ENCODE peak calls at places on chromosome 2, in ten cellular contexts. One of them, this sample, is unnamed.

GRCh38 chr2:40279001-40279400 is 172.9 kb downstream of the SLC8A1 start:
- DNase-seq in progenitor cell of endocrine pancreas: no peak
- DNase-seq in fibroblast of mammary gland: peak; percentile 51
- DNase-seq in neuronal stem cell: no peak
- DNase-seq in memory B cell: no peak
- DNase-seq in NCI-H1105: no peak
- DNase-seq in GOT3: no peak
- DNase-seq in NCI-H2081: no peak
- DNase-seq in T47D: no peak
- DNase-seq in left colon: no peak
- DNase-seq in this sample: no peak

GRCh38 chr2:239465017-239466001 is 64.5 kb upstream of the HDAC4 start:
- DNase-seq in progenitor cell of endocrine pancreas: no peak
- DNase-seq in fibroblast of mammary gland: no peak
- DNase-seq in neuronal stem cell: no peak
- DNase-seq in memory B cell: no peak
- DNase-seq in NCI-H1105: peak; percentile 4
- DNase-seq in GOT3: peak; percentile 40
- DNase-seq in NCI-H2081: no peak
- DNase-seq in T47D: no peak
- DNase-seq in left colon: peak; percentile 66
- DNase-seq in this sample: peak; percentile 53

GRCh38 chr2:241183221-241183620 is 5.3 kb upstream of the ANO7 start:
- DNase-seq in progenitor cell of endocrine pancreas: no peak
- DNase-seq in fibroblast of mammary gland: no peak
- DNase-seq in neuronal stem cell: no peak
- DNase-seq in memory B cell: no peak
- DNase-seq in NCI-H1105: no peak
- DNase-seq in GOT3: no peak
- DNase-seq in NCI-H2081: no peak
- DNase-seq in T47D: no peak
- DNase-seq in left colon: no peak
- DNase-seq in this sample: no peak

GRCh38 chr2:68121873-68122679 is 35.6 kb upstream of the PNO1 start:
- DNase-seq in progenitor cell of endocrine pancreas: peak; percentile 82
- DNase-seq in fibroblast of mammary gland: peak; percentile 83
- DNase-seq in neuronal stem cell: peak; percentile 89
- DNase-seq in memory B cell: peak; percentile 72
- DNase-seq in NCI-H1105: peak; percentile 60
- DNase-seq in GOT3: peak; percentile 34
- DNase-seq in NCI-H2081: peak; percentile 78
- DNase-seq in T47D: peak; percentile 39
- DNase-seq in left colon: peak; percentile 94
- DNase-seq in this sample: peak; percentile 93

GRCh38 chr2:107597507-107597906 is 229.2 kb upstream of the RGPD4 start:
- DNase-seq in progenitor cell of endocrine pancreas: no peak
- DNase-seq in fibroblast of mammary gland: no peak
- DNase-seq in neuronal stem cell: no peak
- DNase-seq in memory B cell: no peak
- DNase-seq in NCI-H1105: no peak
- DNase-seq in GOT3: no peak
- DNase-seq in NCI-H2081: no peak
- DNase-seq in T47D: no peak
- DNase-seq in left colon: no peak
- DNase-seq in this sample: no peak

GRCh38 chr2:215447056-215447455 is 11.2 kb upstream of the FN1 start:
- DNase-seq in progenitor cell of endocrine pancreas: no peak
- DNase-seq in fibroblast of mammary gland: no peak
- DNase-seq in neuronal stem cell: no peak
- DNase-seq in memory B cell: no peak
- DNase-seq in NCI-H1105: no peak
- DNase-seq in GOT3: no peak
- DNase-seq in NCI-H2081: no peak
- DNase-seq in T47D: no peak
- DNase-seq in left colon: no peak
- DNase-seq in this sample: no peak

GRCh38 chr2:8534729-8535397 is 147.0 kb upstream of the ID2 start:
- DNase-seq in progenitor cell of endocrine pancreas: no peak
- DNase-seq in fibroblast of mammary gland: peak; percentile 77
- DNase-seq in neuronal stem cell: no peak
- DNase-seq in memory B cell: no peak
- DNase-seq in NCI-H1105: no peak
- DNase-seq in GOT3: no peak
- DNase-seq in NCI-H2081: no peak
- DNase-seq in T47D: no peak
- DNase-seq in left colon: peak; percentile 46
- DNase-seq in this sample: peak; percentile 55

GRCh38 chr2:237724811-237725478 is 73.6 kb upstream of the RBM44 start:
- DNase-seq in progenitor cell of endocrine pancreas: no peak
- DNase-seq in fibroblast of mammary gland: no peak
- DNase-seq in neuronal stem cell: no peak
- DNase-seq in memory B cell: no peak
- DNase-seq in NCI-H1105: peak; percentile 78
- DNase-seq in GOT3: no peak
- DNase-seq in NCI-H2081: peak; percentile 61
- DNase-seq in T47D: no peak
- DNase-seq in left colon: no peak
- DNase-seq in this sample: peak; percentile 53

GRCh38 chr2:165401285-165401852 is 68.1 kb upstream of the CSRNP3 start:
- DNase-seq in progenitor cell of endocrine pancreas: no peak
- DNase-seq in fibroblast of mammary gland: peak; percentile 84
- DNase-seq in neuronal stem cell: peak; percentile 52
- DNase-seq in memory B cell: no peak
- DNase-seq in NCI-H1105: peak; percentile 43
- DNase-seq in GOT3: no peak
- DNase-seq in NCI-H2081: peak; percentile 67
- DNase-seq in T47D: no peak
- DNase-seq in left colon: no peak
- DNase-seq in this sample: no peak

GRCh38 chr2:234495801-234496441 is 960 bp downstream of the ARL4C start:
- DNase-seq in progenitor cell of endocrine pancreas: no peak
- DNase-seq in fibroblast of mammary gland: no peak
- DNase-seq in neuronal stem cell: no peak
- DNase-seq in memory B cell: peak; percentile 30
- DNase-seq in NCI-H1105: peak; percentile 18
- DNase-seq in GOT3: no peak
- DNase-seq in NCI-H2081: no peak
- DNase-seq in T47D: no peak
- DNase-seq in left colon: peak; percentile 50
- DNase-seq in this sample: peak; percentile 39

GRCh38 chr2:218375212-218375611 is 6.9 kb upstream of the SLC11A1 start:
- DNase-seq in progenitor cell of endocrine pancreas: no peak
- DNase-seq in fibroblast of mammary gland: peak; percentile 53
- DNase-seq in neuronal stem cell: no peak
- DNase-seq in memory B cell: no peak
- DNase-seq in NCI-H1105: no peak
- DNase-seq in GOT3: no peak
- DNase-seq in NCI-H2081: no peak
- DNase-seq in T47D: no peak
- DNase-seq in left colon: no peak
- DNase-seq in this sample: no peak

GRCh38 chr2:165635532-165635931 is 158.5 kb downstream of the GALNT3 start:
- DNase-seq in progenitor cell of endocrine pancreas: no peak
- DNase-seq in fibroblast of mammary gland: no peak
- DNase-seq in neuronal stem cell: no peak
- DNase-seq in memory B cell: no peak
- DNase-seq in NCI-H1105: no peak
- DNase-seq in GOT3: no peak
- DNase-seq in NCI-H2081: no peak
- DNase-seq in T47D: no peak
- DNase-seq in left colon: no peak
- DNase-seq in this sample: no peak

GRCh38 chr2:20525041-20526035 is 78.5 kb downstream of the RHOB start:
- DNase-seq in progenitor cell of endocrine pancreas: no peak
- DNase-seq in fibroblast of mammary gland: peak; percentile 94
- DNase-seq in neuronal stem cell: no peak
- DNase-seq in memory B cell: peak; percentile 26
- DNase-seq in NCI-H1105: no peak
- DNase-seq in GOT3: peak; percentile 8
- DNase-seq in NCI-H2081: no peak
- DNase-seq in T47D: no peak
- DNase-seq in left colon: no peak
- DNase-seq in this sample: peak; percentile 44

GRCh38 chr2:15984367-15985255 is 44.3 kb downstream of the MYCN start:
- DNase-seq in progenitor cell of endocrine pancreas: no peak
- DNase-seq in fibroblast of mammary gland: no peak
- DNase-seq in neuronal stem cell: peak; percentile 51
- DNase-seq in memory B cell: no peak
- DNase-seq in NCI-H1105: peak; percentile 1
- DNase-seq in GOT3: no peak
- DNase-seq in NCI-H2081: no peak
- DNase-seq in T47D: no peak
- DNase-seq in left colon: no peak
- DNase-seq in this sample: no peak

GRCh38 chr2:72924353-72925240 is 7.3 kb downstream of the EMX1 start:
- DNase-seq in progenitor cell of endocrine pancreas: no peak
- DNase-seq in fibroblast of mammary gland: no peak
- DNase-seq in neuronal stem cell: no peak
- DNase-seq in memory B cell: no peak
- DNase-seq in NCI-H1105: peak; percentile 15
- DNase-seq in GOT3: no peak
- DNase-seq in NCI-H2081: no peak
- DNase-seq in T47D: no peak
- DNase-seq in left colon: no peak
- DNase-seq in this sample: peak; percentile 24

GRCh38 chr2:19256239-19256638 is 102.2 kb downstream of the OSR1 start:
- DNase-seq in progenitor cell of endocrine pancreas: no peak
- DNase-seq in fibroblast of mammary gland: peak; percentile 99
- DNase-seq in neuronal stem cell: no peak
- DNase-seq in memory B cell: no peak
- DNase-seq in NCI-H1105: no peak
- DNase-seq in GOT3: no peak
- DNase-seq in NCI-H2081: no peak
- DNase-seq in T47D: no peak
- DNase-seq in left colon: no peak
- DNase-seq in this sample: no peak

GRCh38 chr2:170350929-170351826 is 173.2 kb downstream of the MYO3B start:
- DNase-seq in progenitor cell of endocrine pancreas: no peak
- DNase-seq in fibroblast of mammary gland: no peak
- DNase-seq in neuronal stem cell: no peak
- DNase-seq in memory B cell: no peak
- DNase-seq in NCI-H1105: no peak
- DNase-seq in GOT3: no peak
- DNase-seq in NCI-H2081: no peak
- DNase-seq in T47D: no peak
- DNase-seq in left colon: no peak
- DNase-seq in this sample: no peak

GRCh38 chr2:8993902-8994278 is 9.6 kb downstream of the MBOAT2 start:
- DNase-seq in progenitor cell of endocrine pancreas: no peak
- DNase-seq in fibroblast of mammary gland: peak; percentile 77
- DNase-seq in neuronal stem cell: no peak
- DNase-seq in memory B cell: no peak
- DNase-seq in NCI-H1105: no peak
- DNase-seq in GOT3: no peak
- DNase-seq in NCI-H2081: no peak
- DNase-seq in T47D: no peak
- DNase-seq in left colon: no peak
- DNase-seq in this sample: no peak

GRCh38 chr2:233821196-233821595 is 33.1 kb downstream of the HJURP start:
- DNase-seq in progenitor cell of endocrine pancreas: no peak
- DNase-seq in fibroblast of mammary gland: no peak
- DNase-seq in neuronal stem cell: no peak
- DNase-seq in memory B cell: no peak
- DNase-seq in NCI-H1105: no peak
- DNase-seq in GOT3: no peak
- DNase-seq in NCI-H2081: no peak
- DNase-seq in T47D: no peak
- DNase-seq in left colon: no peak
- DNase-seq in this sample: no peak

GRCh38 chr2:210707900-210708299 is 151.5 kb downstream of the CPS1 start:
- DNase-seq in progenitor cell of endocrine pancreas: no peak
- DNase-seq in fibroblast of mammary gland: no peak
- DNase-seq in neuronal stem cell: no peak
- DNase-seq in memory B cell: no peak
- DNase-seq in NCI-H1105: no peak
- DNase-seq in GOT3: no peak
- DNase-seq in NCI-H2081: no peak
- DNase-seq in T47D: no peak
- DNase-seq in left colon: no peak
- DNase-seq in this sample: no peak

GRCh38 chr2:122528061-122528460 is 772.6 kb downstream of the TSN start:
- DNase-seq in progenitor cell of endocrine pancreas: no peak
- DNase-seq in fibroblast of mammary gland: peak; percentile 24
- DNase-seq in neuronal stem cell: no peak
- DNase-seq in memory B cell: no peak
- DNase-seq in NCI-H1105: no peak
- DNase-seq in GOT3: no peak
- DNase-seq in NCI-H2081: no peak
- DNase-seq in T47D: no peak
- DNase-seq in left colon: no peak
- DNase-seq in this sample: no peak

GRCh38 chr2:131038258-131039100 is 54.8 kb downstream of the FAM168B start:
- DNase-seq in progenitor cell of endocrine pancreas: no peak
- DNase-seq in fibroblast of mammary gland: no peak
- DNase-seq in neuronal stem cell: no peak
- DNase-seq in memory B cell: no peak
- DNase-seq in NCI-H1105: no peak
- DNase-seq in GOT3: no peak
- DNase-seq in NCI-H2081: no peak
- DNase-seq in T47D: no peak
- DNase-seq in left colon: no peak
- DNase-seq in this sample: no peak

GRCh38 chr2:29443627-29444026 is 328.4 kb downstream of the CLIP4 start:
- DNase-seq in progenitor cell of endocrine pancreas: no peak
- DNase-seq in fibroblast of mammary gland: no peak
- DNase-seq in neuronal stem cell: no peak
- DNase-seq in memory B cell: no peak
- DNase-seq in NCI-H1105: no peak
- DNase-seq in GOT3: no peak
- DNase-seq in NCI-H2081: no peak
- DNase-seq in T47D: no peak
- DNase-seq in left colon: no peak
- DNase-seq in this sample: no peak

GRCh38 chr2:230905448-230906430 is 19.3 kb downstream of the GPR55 start:
- DNase-seq in progenitor cell of endocrine pancreas: no peak
- DNase-seq in fibroblast of mammary gland: peak; percentile 15
- DNase-seq in neuronal stem cell: no peak
- DNase-seq in memory B cell: no peak
- DNase-seq in NCI-H1105: no peak
- DNase-seq in GOT3: no peak
- DNase-seq in NCI-H2081: no peak
- DNase-seq in T47D: no peak
- DNase-seq in left colon: peak; percentile 4
- DNase-seq in this sample: peak; percentile 25

GRCh38 chr2:236282406-236282805 is 18.2 kb upstream of the ASB18 start:
- DNase-seq in progenitor cell of endocrine pancreas: no peak
- DNase-seq in fibroblast of mammary gland: no peak
- DNase-seq in neuronal stem cell: no peak
- DNase-seq in memory B cell: no peak
- DNase-seq in NCI-H1105: no peak
- DNase-seq in GOT3: no peak
- DNase-seq in NCI-H2081: no peak
- DNase-seq in T47D: no peak
- DNase-seq in left colon: no peak
- DNase-seq in this sample: no peak

GRCh38 chr2:2719015-2719414 is 387.9 kb upstream of the MYT1L start:
- DNase-seq in progenitor cell of endocrine pancreas: no peak
- DNase-seq in fibroblast of mammary gland: no peak
- DNase-seq in neuronal stem cell: no peak
- DNase-seq in memory B cell: no peak
- DNase-seq in NCI-H1105: no peak
- DNase-seq in GOT3: no peak
- DNase-seq in NCI-H2081: no peak
- DNase-seq in T47D: no peak
- DNase-seq in left colon: no peak
- DNase-seq in this sample: no peak

This sample was measured in stomach.